ENCODE peak calls at places on chromosomes 4 and X, in nine cellular contexts. One of them, this sample, is unnamed.

GRCh38 chrX:70508296-70508911 is 63.8 kb downstream of the DLG3 start:
- DNase-seq in GM10248: no peak
- DNase-seq in GM06990: no peak
- DNase-seq in CD4-positive, alpha-beta T cell: no peak
- DNase-seq in CD8-positive, alpha-beta T cell: no peak
- DNase-seq in upper lobe of left lung: no peak
- DNase-seq in MCF 10A: no peak
- DNase-seq in tibial artery: no peak
- DNase-seq in transverse colon: no peak
- DNase-seq in this sample: no peak

GRCh38 chr4:109079731-109080130 is 222.7 kb downstream of the COL25A1 start:
- DNase-seq in GM10248: no peak
- DNase-seq in GM06990: no peak
- DNase-seq in CD4-positive, alpha-beta T cell: no peak
- DNase-seq in CD8-positive, alpha-beta T cell: no peak
- DNase-seq in upper lobe of left lung: no peak
- DNase-seq in MCF 10A: peak; percentile 34
- DNase-seq in tibial artery: no peak
- DNase-seq in transverse colon: no peak
- DNase-seq in this sample: no peak

GRCh38 chr4:47686294-47686872 is 151.5 kb downstream of the CORIN start:
- DNase-seq in GM10248: peak; percentile 50
- DNase-seq in GM06990: peak; percentile 15
- DNase-seq in CD4-positive, alpha-beta T cell: peak; percentile 48
- DNase-seq in CD8-positive, alpha-beta T cell: peak; percentile 65
- DNase-seq in upper lobe of left lung: peak; percentile 60
- DNase-seq in MCF 10A: peak; percentile 62
- DNase-seq in tibial artery: no peak
- DNase-seq in transverse colon: peak; percentile 57
- DNase-seq in this sample: no peak

GRCh38 chrX:13128104-13128503 is 83.7 kb upstream of the FAM9C start:
- DNase-seq in GM10248: no peak
- DNase-seq in GM06990: no peak
- DNase-seq in CD4-positive, alpha-beta T cell: no peak
- DNase-seq in CD8-positive, alpha-beta T cell: no peak
- DNase-seq in upper lobe of left lung: no peak
- DNase-seq in MCF 10A: peak; percentile 62
- DNase-seq in tibial artery: no peak
- DNase-seq in transverse colon: no peak
- DNase-seq in this sample: no peak

GRCh38 chr4:36351082-36351666 is 69.8 kb downstream of the DTHD1 start:
- DNase-seq in GM10248: peak; percentile 47
- DNase-seq in GM06990: no peak
- DNase-seq in CD4-positive, alpha-beta T cell: peak; percentile 64
- DNase-seq in CD8-positive, alpha-beta T cell: peak; percentile 83
- DNase-seq in upper lobe of left lung: peak; percentile 80
- DNase-seq in MCF 10A: peak; percentile 69
- DNase-seq in tibial artery: no peak
- DNase-seq in transverse colon: peak; percentile 72
- DNase-seq in this sample: peak; percentile 11

GRCh38 chr4:23947826-23948225 is 58.0 kb upstream of the PPARGC1A start:
- DNase-seq in GM10248: no peak
- DNase-seq in GM06990: no peak
- DNase-seq in CD4-positive, alpha-beta T cell: no peak
- DNase-seq in CD8-positive, alpha-beta T cell: no peak
- DNase-seq in upper lobe of left lung: no peak
- DNase-seq in MCF 10A: no peak
- DNase-seq in tibial artery: no peak
- DNase-seq in transverse colon: no peak
- DNase-seq in this sample: no peak

GRCh38 chr4:184355111-184355604 is 119.2 kb downstream of the IRF2 start:
- DNase-seq in GM10248: no peak
- DNase-seq in GM06990: peak; percentile 70
- DNase-seq in CD4-positive, alpha-beta T cell: no peak
- DNase-seq in CD8-positive, alpha-beta T cell: no peak
- DNase-seq in upper lobe of left lung: peak; percentile 67
- DNase-seq in MCF 10A: peak; percentile 78
- DNase-seq in tibial artery: peak; percentile 80
- DNase-seq in transverse colon: no peak
- DNase-seq in this sample: no peak

GRCh38 chr4:83219344-83219990 is 65.1 kb downstream of the COQ2 start:
- DNase-seq in GM10248: peak; percentile 28
- DNase-seq in GM06990: peak; percentile 54
- DNase-seq in CD4-positive, alpha-beta T cell: no peak
- DNase-seq in CD8-positive, alpha-beta T cell: peak; percentile 53
- DNase-seq in upper lobe of left lung: peak; percentile 28
- DNase-seq in MCF 10A: peak; percentile 51
- DNase-seq in tibial artery: no peak
- DNase-seq in transverse colon: peak; percentile 56
- DNase-seq in this sample: no peak

GRCh38 chr4:126603851-126604250 is 1028.9 kb upstream of the INTU start:
- DNase-seq in GM10248: no peak
- DNase-seq in GM06990: no peak
- DNase-seq in CD4-positive, alpha-beta T cell: no peak
- DNase-seq in CD8-positive, alpha-beta T cell: no peak
- DNase-seq in upper lobe of left lung: no peak
- DNase-seq in MCF 10A: no peak
- DNase-seq in tibial artery: no peak
- DNase-seq in transverse colon: no peak
- DNase-seq in this sample: no peak

GRCh38 chrX:25124391-25124790 is 108.6 kb upstream of the ARX start:
- DNase-seq in GM10248: no peak
- DNase-seq in GM06990: no peak
- DNase-seq in CD4-positive, alpha-beta T cell: no peak
- DNase-seq in CD8-positive, alpha-beta T cell: no peak
- DNase-seq in upper lobe of left lung: no peak
- DNase-seq in MCF 10A: no peak
- DNase-seq in tibial artery: no peak
- DNase-seq in transverse colon: no peak
- DNase-seq in this sample: no peak

GRCh38 chrX:37357436-37357835 is 8.3 kb downstream of the PRRG1 start:
- DNase-seq in GM10248: no peak
- DNase-seq in GM06990: no peak
- DNase-seq in CD4-positive, alpha-beta T cell: no peak
- DNase-seq in CD8-positive, alpha-beta T cell: no peak
- DNase-seq in upper lobe of left lung: no peak
- DNase-seq in MCF 10A: peak; percentile 32
- DNase-seq in tibial artery: no peak
- DNase-seq in transverse colon: no peak
- DNase-seq in this sample: no peak

GRCh38 chr4:94978904-94979303 is 221.1 kb downstream of the BMPR1B start:
- DNase-seq in GM10248: no peak
- DNase-seq in GM06990: no peak
- DNase-seq in CD4-positive, alpha-beta T cell: no peak
- DNase-seq in CD8-positive, alpha-beta T cell: no peak
- DNase-seq in upper lobe of left lung: no peak
- DNase-seq in MCF 10A: peak; percentile 24
- DNase-seq in tibial artery: no peak
- DNase-seq in transverse colon: no peak
- DNase-seq in this sample: no peak

GRCh38 chr4:127606823-127607222 is 25.9 kb upstream of the INTU start:
- DNase-seq in GM10248: no peak
- DNase-seq in GM06990: no peak
- DNase-seq in CD4-positive, alpha-beta T cell: no peak
- DNase-seq in CD8-positive, alpha-beta T cell: no peak
- DNase-seq in upper lobe of left lung: no peak
- DNase-seq in MCF 10A: no peak
- DNase-seq in tibial artery: no peak
- DNase-seq in transverse colon: no peak
- DNase-seq in this sample: no peak

GRCh38 chrX:39896951-39897740 is 200.6 kb downstream of the BCOR start:
- DNase-seq in GM10248: no peak
- DNase-seq in GM06990: no peak
- DNase-seq in CD4-positive, alpha-beta T cell: no peak
- DNase-seq in CD8-positive, alpha-beta T cell: no peak
- DNase-seq in upper lobe of left lung: peak; percentile 42
- DNase-seq in MCF 10A: no peak
- DNase-seq in tibial artery: peak; percentile 74
- DNase-seq in transverse colon: no peak
- DNase-seq in this sample: no peak

GRCh38 chr4:68447201-68447600 is at the start of gene TMPRSS11E:
- DNase-seq in GM10248: no peak
- DNase-seq in GM06990: no peak
- DNase-seq in CD4-positive, alpha-beta T cell: no peak
- DNase-seq in CD8-positive, alpha-beta T cell: no peak
- DNase-seq in upper lobe of left lung: no peak
- DNase-seq in MCF 10A: no peak
- DNase-seq in tibial artery: no peak
- DNase-seq in transverse colon: no peak
- DNase-seq in this sample: no peak

GRCh38 chr4:22462693-22463092 is 53.2 kb downstream of the ADGRA3 start:
- DNase-seq in GM10248: no peak
- DNase-seq in GM06990: no peak
- DNase-seq in CD4-positive, alpha-beta T cell: no peak
- DNase-seq in CD8-positive, alpha-beta T cell: no peak
- DNase-seq in upper lobe of left lung: no peak
- DNase-seq in MCF 10A: no peak
- DNase-seq in tibial artery: no peak
- DNase-seq in transverse colon: no peak
- DNase-seq in this sample: no peak

GRCh38 chr4:76673361-76673760 is 224.6 kb downstream of the SOWAHB start:
- DNase-seq in GM10248: no peak
- DNase-seq in GM06990: no peak
- DNase-seq in CD4-positive, alpha-beta T cell: no peak
- DNase-seq in CD8-positive, alpha-beta T cell: no peak
- DNase-seq in upper lobe of left lung: no peak
- DNase-seq in MCF 10A: no peak
- DNase-seq in tibial artery: no peak
- DNase-seq in transverse colon: no peak
- DNase-seq in this sample: no peak

DNA sequence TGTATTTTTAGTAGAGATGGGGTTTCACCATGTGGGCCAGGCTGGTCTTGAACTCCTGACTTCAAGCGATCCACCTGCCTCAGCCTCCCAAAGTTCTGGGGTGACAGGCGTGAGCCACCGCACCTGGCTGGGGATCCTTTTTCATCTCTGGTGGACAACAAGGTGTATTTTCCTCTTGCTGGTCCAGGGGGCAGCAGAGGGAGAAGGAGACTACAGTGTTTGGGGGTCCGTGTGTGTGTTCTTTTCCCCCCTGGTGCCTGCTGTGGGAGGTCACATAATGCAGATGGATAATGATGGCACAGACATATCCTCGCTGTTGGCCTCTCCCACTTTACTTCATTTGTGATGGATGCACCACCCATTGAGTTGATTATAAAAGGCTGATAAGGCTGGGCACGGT is 39.0 kb upstream of the CD99 start:
- DNase-seq in GM10248: no peak
- DNase-seq in GM06990: no peak
- DNase-seq in CD4-positive, alpha-beta T cell: no peak
- DNase-seq in CD8-positive, alpha-beta T cell: no peak
- DNase-seq in upper lobe of left lung: no peak
- DNase-seq in MCF 10A: no peak
- DNase-seq in tibial artery: no peak
- DNase-seq in transverse colon: no peak
- DNase-seq in this sample: no peak
- TF ChIP-seq CTCF in GM10248: peak; percentile 13
- TF ChIP-seq CTCF in GM06990: peak; percentile 29
- TF ChIP-seq CTCF in CD4-positive, alpha-beta T cell: no peak
- TF ChIP-seq CTCF in CD8-positive, alpha-beta T cell: no peak
- TF ChIP-seq CTCF in upper lobe of left lung: no peak
- TF ChIP-seq CTCF in MCF 10A: peak; percentile 13
- TF ChIP-seq CTCF in tibial artery: no peak
- TF ChIP-seq CTCF in transverse colon: no peak
- TF ChIP-seq CTCF in this sample: peak; percentile 18

GRCh38 chr4:121326580-121326979 is 54.2 kb downstream of the QRFPR start:
- DNase-seq in GM10248: no peak
- DNase-seq in GM06990: no peak
- DNase-seq in CD4-positive, alpha-beta T cell: no peak
- DNase-seq in CD8-positive, alpha-beta T cell: no peak
- DNase-seq in upper lobe of left lung: no peak
- DNase-seq in MCF 10A: no peak
- DNase-seq in tibial artery: no peak
- DNase-seq in transverse colon: no peak
- DNase-seq in this sample: no peak

GRCh38 chr4:121330180-121330665 is 50.6 kb downstream of the QRFPR start:
- DNase-seq in GM10248: no peak
- DNase-seq in GM06990: no peak
- DNase-seq in CD4-positive, alpha-beta T cell: no peak
- DNase-seq in CD8-positive, alpha-beta T cell: no peak
- DNase-seq in upper lobe of left lung: no peak
- DNase-seq in MCF 10A: no peak
- DNase-seq in tibial artery: no peak
- DNase-seq in transverse colon: no peak
- DNase-seq in this sample: no peak

GRCh38 chr4:121324331-121324730 is 56.5 kb downstream of the QRFPR start:
- DNase-seq in GM10248: no peak
- DNase-seq in GM06990: no peak
- DNase-seq in CD4-positive, alpha-beta T cell: no peak
- DNase-seq in CD8-positive, alpha-beta T cell: no peak
- DNase-seq in upper lobe of left lung: no peak
- DNase-seq in MCF 10A: no peak
- DNase-seq in tibial artery: no peak
- DNase-seq in transverse colon: no peak
- DNase-seq in this sample: no peak
- TF ChIP-seq CTCF in GM10248: no peak
- TF ChIP-seq CTCF in GM06990: no peak
- TF ChIP-seq CTCF in CD4-positive, alpha-beta T cell: no peak
- TF ChIP-seq CTCF in CD8-positive, alpha-beta T cell: no peak
- TF ChIP-seq CTCF in upper lobe of left lung: no peak
- TF ChIP-seq CTCF in MCF 10A: no peak
- TF ChIP-seq CTCF in tibial artery: no peak
- TF ChIP-seq CTCF in transverse colon: no peak
- TF ChIP-seq CTCF in this sample: no peak

DNA sequence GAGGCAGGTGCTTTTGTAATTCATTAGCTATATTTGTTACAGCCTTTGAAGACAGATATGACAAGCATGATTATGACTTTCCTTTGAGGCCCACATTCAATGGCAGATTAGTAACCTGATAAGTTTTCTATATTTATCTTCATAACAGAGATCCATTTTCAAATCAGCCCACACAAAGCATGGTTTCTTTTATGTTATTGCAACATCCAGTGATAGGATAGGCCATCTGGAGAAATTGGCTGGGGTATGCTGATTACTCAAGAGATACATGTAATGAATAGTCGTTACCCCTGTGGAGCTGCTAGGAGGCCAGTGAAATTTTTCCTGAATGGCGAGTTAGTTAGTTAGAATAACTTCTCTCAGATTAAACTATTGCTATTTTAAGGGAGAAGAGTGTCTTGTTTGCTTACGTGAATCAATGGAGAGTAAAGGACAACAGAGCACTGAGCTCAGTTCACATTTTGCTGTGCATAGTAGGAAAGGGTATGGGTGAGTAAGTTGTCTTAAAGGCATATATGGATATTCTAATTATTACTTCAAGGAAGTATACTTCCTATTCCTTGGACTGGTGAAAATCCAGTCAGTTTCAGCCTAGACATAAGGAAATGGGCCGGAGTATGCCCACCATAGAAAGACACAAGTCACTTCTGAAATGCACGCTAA is 79.2 kb upstream of the DKK2 start:
- DNase-seq in GM10248: no peak
- DNase-seq in GM06990: no peak
- DNase-seq in CD4-positive, alpha-beta T cell: no peak
- DNase-seq in CD8-positive, alpha-beta T cell: no peak
- DNase-seq in upper lobe of left lung: no peak
- DNase-seq in MCF 10A: peak; percentile 29
- DNase-seq in tibial artery: no peak
- DNase-seq in transverse colon: no peak
- DNase-seq in this sample: no peak
- TF ChIP-seq CTCF in GM10248: no peak
- TF ChIP-seq CTCF in GM06990: no peak
- TF ChIP-seq CTCF in CD4-positive, alpha-beta T cell: no peak
- TF ChIP-seq CTCF in CD8-positive, alpha-beta T cell: no peak
- TF ChIP-seq CTCF in upper lobe of left lung: no peak
- TF ChIP-seq CTCF in MCF 10A: no peak
- TF ChIP-seq CTCF in tibial artery: no peak
- TF ChIP-seq CTCF in transverse colon: no peak
- TF ChIP-seq CTCF in this sample: no peak

GRCh38 chr4:113293673-113294072 is 244.2 kb downstream of the ANK2 start:
- DNase-seq in GM10248: no peak
- DNase-seq in GM06990: no peak
- DNase-seq in CD4-positive, alpha-beta T cell: no peak
- DNase-seq in CD8-positive, alpha-beta T cell: no peak
- DNase-seq in upper lobe of left lung: no peak
- DNase-seq in MCF 10A: no peak
- DNase-seq in tibial artery: no peak
- DNase-seq in transverse colon: no peak
- DNase-seq in this sample: no peak
- TF ChIP-seq CTCF in GM10248: no peak
- TF ChIP-seq CTCF in GM06990: no peak
- TF ChIP-seq CTCF in CD4-positive, alpha-beta T cell: no peak
- TF ChIP-seq CTCF in CD8-positive, alpha-beta T cell: no peak
- TF ChIP-seq CTCF in upper lobe of left lung: no peak
- TF ChIP-seq CTCF in MCF 10A: no peak
- TF ChIP-seq CTCF in tibial artery: peak; percentile 16
- TF ChIP-seq CTCF in transverse colon: no peak
- TF ChIP-seq CTCF in this sample: no peak

This sample was measured in D721Med.